ENCODE peak calls at places on chromosome 9, in six cellular contexts. Q, A, C, X, U and I are unnamed samples. For H3K36me3, the result is how much of the 10 kb centered on the place peaks cover.

GRCh38 chr9:109912082-109912581 is 132.1 kb downstream of the PALM2AKAP2 start:
- DNase-seq in Q (no peak), A (no peak), C (no peak), X (no peak), U (no peak), I (peak)

GRCh38 chr9:94140791-94141790 is 56.8 kb downstream of the PTPDC1 start:
- DNase-seq in Q (no peak), A (no peak), C (no peak), X (no peak), U (no peak), I (no peak)

GRCh38 chr9:76996700-76997099 is 22.8 kb upstream of the FOXB2 start:
- DNase-seq in Q (no peak), A (no peak), C (peak), X (peak), U (peak), I (peak)

GRCh38 chr9:88418025-88418424 is 29.8 kb downstream of the SPIN1 start:
- DNase-seq in Q (no peak), A (no peak), C (no peak), X (no peak), U (no peak), I (no peak)

GRCh38 chr9:37262410-37262809 is 142.0 kb downstream of the ZCCHC7 start:
- DNase-seq in Q (no peak), A (no peak), C (no peak), X (no peak), U (no peak), I (peak)

GRCh38 chr9:3875371-3876132 is 349.8 kb upstream of the RFX3 start:
- DNase-seq in Q (peak), A (no peak), C (no peak), X (no peak), U (no peak), I (peak)

GRCh38 chr9:13575558-13575957 is 296.1 kb upstream of the MPDZ start:
- DNase-seq in Q (no peak), A (no peak), C (no peak), X (no peak), U (no peak), I (no peak)

GRCh38 chr9:93254061-93254481 is 70.1 kb downstream of the WNK2 start:
- DNase-seq in Q (no peak), A (no peak), C (no peak), X (no peak), U (no peak), I (no peak)

GRCh38 chr9:91415290-91415689 is 8.3 kb downstream of the NFIL3 start:
- DNase-seq in Q (no peak), A (peak), C (no peak), X (no peak), U (no peak), I (no peak)

GRCh38 chr9:114218264-114219120 is 63.2 kb downstream of the COL27A1 start:
- DNase-seq in Q (no peak), A (no peak), C (no peak), X (no peak), U (no peak), I (peak)

GRCh38 chr9:97773723-97774122 is 76.6 kb upstream of the XPA start:
- DNase-seq in Q (no peak), A (no peak), C (no peak), X (no peak), U (peak), I (peak)

GRCh38 chr9:21031091-21031817 is at the start of gene HACD4:
- DNase-seq in Q (no peak), A (peak), C (no peak), X (peak), U (no peak), I (peak)

GRCh38 chr9:135240222-135240621 is 152.8 kb downstream of the OLFM1 start:
- DNase-seq in Q (no peak), A (no peak), C (no peak), X (no peak), U (no peak), I (no peak)

GRCh38 chr9:135098400-135099105 is 11.1 kb downstream of the OLFM1 start:
- DNase-seq in Q (no peak), A (no peak), C (no peak), X (peak), U (peak), I (no peak)

GRCh38 chr9:114012126-114012525 is 66.0 kb downstream of the AMBP start:
- DNase-seq in Q (no peak), A (no peak), C (no peak), X (no peak), U (no peak), I (no peak)

GRCh38 chr9:98906273-98907040 is 37.2 kb upstream of the COL15A1 start:
- DNase-seq in Q (no peak), A (no peak), C (no peak), X (peak), U (peak), I (peak)

GRCh38 chr9:121282309-121283071 is 14.5 kb downstream of the GSN start:
- DNase-seq in Q (no peak), A (no peak), C (no peak), X (no peak), U (peak), I (peak)

GRCh38 chr9:4097490-4097889 is 202.4 kb downstream of the GLIS3 start:
- DNase-seq in Q (no peak), A (no peak), C (no peak), X (no peak), U (no peak), I (no peak)

GRCh38 chr9:23551171-23551795 is 274.8 kb downstream of the ELAVL2 start:
- DNase-seq in Q (no peak), A (no peak), C (no peak), X (no peak), U (no peak), I (no peak)

GRCh38 chr9:76808636-76809035 is 44.4 kb downstream of the PCA3 start:
- DNase-seq in Q (no peak), A (no peak), C (no peak), X (no peak), U (no peak), I (no peak)

GRCh38 chr9:967851-968641 is 8.4 kb upstream of the DMRT3 start:
- DNase-seq in Q (no peak), A (no peak), C (no peak), X (peak), U (no peak), I (peak)

GRCh38 chr9:35257986-35258664 is 96.3 kb downstream of the UNC13B start:
- DNase-seq in Q (no peak), A (no peak), C (peak), X (no peak), U (no peak), I (no peak)

GRCh38 chr9:129648092-129648763 is 6.3 kb upstream of the ASB6 start:
- DNase-seq in Q (no peak), A (no peak), C (no peak), X (no peak), U (peak), I (no peak)

GRCh38 chr9:14312721-14313377 is 1.1 kb downstream of the NFIB start:
- DNase-seq in Q (no peak), A (no peak), C (no peak), X (peak), U (peak), I (no peak)

GRCh38 chr9:35852267-35852815 is 17.9 kb downstream of the OR13J1 start:
- DNase-seq in Q (no peak), A (no peak), C (no peak), X (no peak), U (no peak), I (no peak)

GRCh38 chr9:120431268-120431667 is 148.7 kb downstream of the CDK5RAP2 start:
- DNase-seq in Q (no peak), A (no peak), C (no peak), X (no peak), U (no peak), I (no peak)

GRCh38 chr9:101458955-101459631 is 23.5 kb upstream of the ALDOB start:
- DNase-seq in Q (peak), A (no peak), C (peak), X (no peak), U (peak), I (peak)

GRCh38 chr9:35517136-35517535 is 27.2 kb downstream of the RUSC2 start:
- DNase-seq in Q (no peak), A (no peak), C (peak), X (no peak), U (no peak), I (peak)

GRCh38 chr9:10525972-10526371 is 86.8 kb downstream of the PTPRD start:
- DNase-seq in Q (no peak), A (no peak), C (no peak), X (no peak), U (no peak), I (no peak)

GRCh38 chr9:84338792-84339191 is 1.8 kb downstream of the SLC28A3 start:
- DNase-seq in Q (no peak), A (no peak), C (no peak), X (no peak), U (no peak), I (no peak)

GRCh38 chr9:78383130-78383529 is 86.2 kb downstream of the PSAT1 start:
- DNase-seq in Q (no peak), A (no peak), C (no peak), X (no peak), U (peak), I (peak)

GRCh38 chr9:121226186-121226585 is 24.5 kb upstream of the RAB14 start:
- DNase-seq in Q (no peak), A (no peak), C (no peak), X (no peak), U (no peak), I (peak)

GRCh38 chr9:32672478-32672877 is 37.0 kb upstream of the TAF1L start:
- DNase-seq in Q (no peak), A (no peak), C (no peak), X (no peak), U (no peak), I (peak)

GRCh38 chr9:120874861-120875565 is 2.0 kb downstream of the PHF19 start:
- DNase-seq in Q (no peak), A (no peak), C (no peak), X (no peak), U (no peak), I (no peak)

GRCh38 chr9:86732514-86732913 is 214.8 kb downstream of the GAS1 start:
- DNase-seq in Q (no peak), A (no peak), C (no peak), X (no peak), U (no peak), I (peak)
- H3K27ac ChIP-seq in Q (no peak), A (no peak), C (no peak), X (no peak), U (no peak), I (no peak)

DNA sequence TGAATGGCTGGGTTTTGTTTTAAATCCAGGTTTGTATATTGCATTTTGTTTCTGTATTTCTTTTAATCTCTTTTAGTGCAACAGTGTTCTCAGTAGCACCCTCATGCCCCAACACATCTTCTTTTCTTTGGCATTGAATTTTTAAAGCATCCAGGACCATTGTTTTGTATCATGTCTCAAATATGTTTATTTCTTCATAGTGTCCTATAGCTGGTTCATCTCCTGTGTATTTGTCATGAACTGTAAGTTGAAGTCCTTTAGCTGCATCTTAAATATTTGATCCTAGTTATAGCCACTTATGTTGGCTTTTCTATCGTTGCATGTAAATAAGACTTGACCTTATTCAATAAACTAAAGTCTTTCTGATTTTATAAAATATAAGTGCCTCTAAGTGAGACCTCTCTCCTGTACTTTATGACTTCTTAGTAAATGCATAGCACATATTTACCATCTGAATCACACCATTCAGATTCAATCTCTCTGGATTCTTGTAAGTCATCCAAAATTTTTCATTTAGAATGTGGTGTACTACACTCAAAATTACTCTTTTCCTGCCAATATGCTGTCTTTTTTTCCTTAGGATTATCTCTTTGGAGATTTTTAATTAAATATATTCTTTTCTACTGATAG is 21.0 kb upstream of the ERCC6L2 start:
- DNase-seq in Q (no peak), A (no peak), C (no peak), X (no peak), U (no peak), I (peak)
- TF ChIP-seq CEBPB in Q (no peak), A (no peak), C (no peak), X (no peak), U (no peak), I (no peak)

GRCh38 chr9:136917902-136918301 is 26.6 kb downstream of the FBXW5 start:
- DNase-seq in Q (no peak), A (no peak), C (no peak), X (no peak), U (no peak), I (no peak)

GRCh38 chr9:136913701-136914438 is 27.6 kb downstream of the TRAF2 start:
- DNase-seq in Q (no peak), A (no peak), C (no peak), X (no peak), U (no peak), I (no peak)

GRCh38 chr9:136920069-136920468 is 24.5 kb downstream of the FBXW5 start:
- DNase-seq in Q (no peak), A (no peak), C (no peak), X (no peak), U (no peak), I (no peak)

GRCh38 chr9:136915632-136916329 is 28.8 kb downstream of the FBXW5 start:
- DNase-seq in Q (no peak), A (no peak), C (no peak), X (no peak), U (no peak), I (no peak)

GRCh38 chr9:136916330-136917184 is 28.0 kb downstream of the FBXW5 start:
- DNase-seq in Q (no peak), A (no peak), C (no peak), X (no peak), U (no peak), I (no peak)
- H3K36me3 ChIP-seq in Q (under half), A (under half), C (under half), X (under half), U (half or more), I (under half)

GRCh38 chr9:27117489-27118135 is 8.6 kb downstream of the TEK start:
- DNase-seq in Q (no peak), A (no peak), C (peak), X (no peak), U (no peak), I (no peak)

GRCh38 chr9:27124151-27124550 is 15.1 kb downstream of the TEK start:
- DNase-seq in Q (no peak), A (no peak), C (no peak), X (no peak), U (no peak), I (peak)

DNA sequence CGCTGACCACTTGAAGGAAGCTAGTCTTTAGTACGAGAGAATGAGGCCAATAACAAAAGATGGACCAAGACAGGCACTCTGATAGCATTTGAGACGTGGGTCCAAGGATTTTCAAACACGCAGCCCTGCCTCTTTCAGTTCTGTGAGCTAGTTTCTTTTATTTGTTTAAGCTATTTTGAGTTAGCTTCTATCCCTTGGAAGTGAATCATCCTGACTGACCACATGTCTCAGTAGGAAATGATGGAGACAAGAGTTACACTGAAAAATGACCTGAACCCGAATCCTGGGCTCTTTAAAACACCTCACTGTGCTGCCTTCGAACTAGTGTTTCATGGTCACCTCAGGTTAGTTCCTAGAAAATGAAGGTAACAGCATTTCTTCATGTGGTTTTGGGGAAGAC is 9.9 kb downstream of the TEK start:
- DNase-seq in Q (no peak), A (no peak), C (no peak), X (no peak), U (no peak), I (peak)
- H3K27ac ChIP-seq in Q (no peak), A (no peak), C (no peak), X (no peak), U (no peak), I (peak)

DNA sequence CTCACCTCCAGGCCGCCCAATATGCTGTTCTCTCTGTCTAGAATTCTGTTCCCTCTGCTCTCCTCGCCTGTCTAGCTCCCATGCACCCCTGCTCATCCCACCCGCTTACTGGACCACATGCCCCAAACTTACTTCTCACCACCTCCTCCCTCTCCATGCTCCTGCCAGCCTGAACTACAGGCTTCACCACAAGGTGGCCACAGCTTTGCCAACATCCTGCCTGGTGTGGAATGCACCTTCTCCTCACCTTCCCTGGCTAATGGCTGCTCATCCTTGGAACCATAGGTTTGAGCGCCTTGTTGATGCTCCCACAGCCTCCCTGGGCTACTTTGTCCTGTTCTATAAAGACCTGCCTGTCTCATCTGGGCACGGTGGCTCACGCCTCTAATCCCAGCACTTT is 9.6 kb downstream of the LAMC3 start:
- DNase-seq in Q (no peak), A (no peak), C (peak), X (no peak), U (no peak), I (no peak)
- TF ChIP-seq CEBPB in Q (no peak), A (no peak), C (no peak), X (no peak), U (no peak), I (no peak)

DNA sequence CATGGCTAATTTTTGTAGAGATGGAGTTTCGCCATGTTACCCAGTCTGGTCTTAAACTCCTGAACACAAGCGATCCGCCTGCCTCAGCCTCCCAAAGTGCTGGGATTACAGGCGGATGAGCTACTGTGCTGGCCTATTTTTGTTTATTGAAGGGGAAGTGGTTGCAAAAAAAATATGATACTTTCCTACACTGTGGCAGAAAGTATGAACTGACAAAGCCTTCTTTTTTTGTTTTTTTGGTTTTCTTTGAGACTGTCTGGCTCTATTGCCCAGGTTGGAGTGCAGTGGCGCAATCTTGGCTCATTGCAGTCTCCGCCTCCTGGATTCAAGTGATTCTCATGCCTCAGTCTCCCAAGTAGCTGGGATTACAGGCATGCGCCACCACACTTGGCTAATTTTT is 50.9 kb downstream of the OSTF1 start:
- DNase-seq in Q (no peak), A (no peak), C (no peak), X (no peak), U (no peak), I (no peak)
- H3K36me3 ChIP-seq in Q (under half), A (under half), C (under half), X (under half), U (under half), I (under half)

GRCh38 chr9:133580416-133580738 is 28.8 kb downstream of the FAM163B start:
- DNase-seq in Q (no peak), A (no peak), C (no peak), X (no peak), U (no peak), I (no peak)

GRCh38 chr9:133579231-133579560 is 30.0 kb downstream of the FAM163B start:
- DNase-seq in Q (no peak), A (no peak), C (no peak), X (no peak), U (no peak), I (no peak)

GRCh38 chr9:133578524-133579230 is 30.5 kb downstream of the FAM163B start:
- DNase-seq in Q (no peak), A (no peak), C (no peak), X (no peak), U (no peak), I (no peak)

GRCh38 chr9:133580971-133581370 is 28.2 kb downstream of the FAM163B start:
- DNase-seq in Q (no peak), A (no peak), C (no peak), X (no peak), U (no peak), I (no peak)

GRCh38 chr9:133579601-133580415 is 29.4 kb downstream of the FAM163B start:
- DNase-seq in Q (no peak), A (no peak), C (no peak), X (no peak), U (no peak), I (no peak)
- H3K27ac ChIP-seq in Q (no peak), A (no peak), C (no peak), X (no peak), U (no peak), I (no peak)

DNA sequence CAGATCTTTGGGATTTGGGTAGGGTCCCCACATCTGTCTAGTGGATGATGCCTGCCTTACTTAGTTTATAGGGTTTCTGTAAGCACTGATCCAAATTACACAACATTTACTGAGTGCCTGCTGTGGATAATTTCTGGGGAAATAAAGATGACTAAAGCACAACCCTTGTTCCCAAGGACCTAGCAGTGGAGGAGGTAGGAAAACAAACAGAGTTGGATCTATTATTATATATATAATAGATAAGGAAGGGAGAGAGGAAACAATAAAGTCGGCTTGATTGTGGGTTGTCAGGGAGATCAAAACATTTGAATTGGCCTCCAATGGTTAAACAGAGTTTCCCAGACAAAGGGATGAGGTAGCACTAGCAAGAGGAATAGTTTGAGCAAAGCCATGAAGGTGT is 14.0 kb downstream of the IL33 start:
- DNase-seq in Q (no peak), A (no peak), C (no peak), X (no peak), U (no peak), I (peak)
- TF ChIP-seq CEBPB in Q (no peak), A (no peak), C (no peak), X (no peak), U (no peak), I (no peak)

DNA sequence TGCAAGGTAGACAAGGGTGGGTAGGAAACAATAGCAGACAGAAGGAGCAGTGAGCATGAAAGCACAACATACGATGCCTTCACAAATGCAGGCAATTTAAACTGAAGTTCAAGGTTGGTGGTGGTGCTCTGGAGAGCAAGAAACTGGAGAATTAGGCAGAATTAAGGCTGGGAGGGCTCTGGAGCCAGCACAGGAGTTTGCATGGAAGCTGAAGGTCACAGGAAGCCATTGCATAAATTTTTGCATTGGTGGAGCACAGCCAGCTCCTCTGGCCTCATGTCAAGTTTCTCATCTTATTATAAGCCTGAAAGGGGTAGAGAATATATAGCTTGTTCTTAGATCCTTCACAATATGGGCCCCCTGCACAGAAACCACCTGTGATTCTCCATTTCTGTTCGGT is 207.4 kb downstream of the PAPPA start:
- DNase-seq in Q (no peak), A (no peak), C (no peak), X (no peak), U (no peak), I (no peak)
- H3K36me3 ChIP-seq in Q (under half), A (under half), C (under half), X (under half), U (under half), I (half or more)